ENCODE peak calls at places on chromosomes 5 and 9, in ten cellular contexts. One of them, this sample, is unnamed.

GRCh38 chr5:90368454-90369246 is 40.9 kb downstream of the CETN3 start:
- DNase-seq in GM18507: no peak
- DNase-seq in heart right ventricle: no peak
- DNase-seq in activated CD4-positive, alpha-beta T cell treated with anti-CD3 and anti-CD28 coated beads, Interleukin-2, amount 50 U/mL, for 48 hours: no peak
- DNase-seq in Right ventricle myocardium superior: no peak
- DNase-seq in AG20443: no peak
- DNase-seq in retinal pigment epithelial cell: no peak
- DNase-seq in stimulated activated CD8-positive, alpha-beta memory T cell treated with anti-CD3 and anti-CD28 coated beads, Interleukin-12 subunit alpha, Interleukin-12 subunit beta, amount 100 ng/mL, for 1 hour: no peak
- DNase-seq in NCI-H2081: no peak
- DNase-seq in H1: no peak
- DNase-seq in this sample: no peak

GRCh38 chr5:137622850-137623249 is 113.0 kb downstream of the KLHL3 start:
- DNase-seq in retinal pigment epithelial cell: no peak
- DNase-seq in AG20443: no peak
- DNase-seq in GM18507: no peak
- DNase-seq in Right ventricle myocardium superior: peak
- DNase-seq in stimulated activated CD8-positive, alpha-beta memory T cell treated with anti-CD3 and anti-CD28 coated beads, Interleukin-12 subunit alpha, Interleukin-12 subunit beta, amount 100 ng/mL, for 1 hour: no peak
- DNase-seq in H1: no peak
- DNase-seq in NCI-H2081: no peak
- DNase-seq in activated CD4-positive, alpha-beta T cell treated with anti-CD3 and anti-CD28 coated beads, Interleukin-2, amount 50 U/mL, for 48 hours: no peak
- DNase-seq in heart right ventricle: peak
- DNase-seq in this sample: no peak

GRCh38 chr9:114385412-114386181 is 2.2 kb downstream of the AKNA start:
- DNase-seq in H1: no peak
- DNase-seq in activated CD4-positive, alpha-beta T cell treated with anti-CD3 and anti-CD28 coated beads, Interleukin-2, amount 50 U/mL, for 48 hours: peak
- DNase-seq in heart right ventricle: peak
- DNase-seq in AG20443: peak
- DNase-seq in retinal pigment epithelial cell: no peak
- DNase-seq in GM18507: peak
- DNase-seq in NCI-H2081: no peak
- DNase-seq in stimulated activated CD8-positive, alpha-beta memory T cell treated with anti-CD3 and anti-CD28 coated beads, Interleukin-12 subunit alpha, Interleukin-12 subunit beta, amount 100 ng/mL, for 1 hour: peak
- DNase-seq in Right ventricle myocardium superior: peak
- DNase-seq in this sample: no peak

GRCh38 chr5:170509323-170509660 is 5.5 kb downstream of the KCNIP1 start:
- DNase-seq in GM18507: no peak
- DNase-seq in NCI-H2081: no peak
- DNase-seq in AG20443: no peak
- DNase-seq in H1: no peak
- DNase-seq in heart right ventricle: no peak
- DNase-seq in stimulated activated CD8-positive, alpha-beta memory T cell treated with anti-CD3 and anti-CD28 coated beads, Interleukin-12 subunit alpha, Interleukin-12 subunit beta, amount 100 ng/mL, for 1 hour: no peak
- DNase-seq in Right ventricle myocardium superior: no peak
- DNase-seq in activated CD4-positive, alpha-beta T cell treated with anti-CD3 and anti-CD28 coated beads, Interleukin-2, amount 50 U/mL, for 48 hours: no peak
- DNase-seq in retinal pigment epithelial cell: no peak
- DNase-seq in this sample: no peak

GRCh38 chr9:126986506-126986951 is 71.9 kb downstream of the RALGPS1 start:
- DNase-seq in Right ventricle myocardium superior: no peak
- DNase-seq in retinal pigment epithelial cell: no peak
- DNase-seq in activated CD4-positive, alpha-beta T cell treated with anti-CD3 and anti-CD28 coated beads, Interleukin-2, amount 50 U/mL, for 48 hours: no peak
- DNase-seq in AG20443: no peak
- DNase-seq in NCI-H2081: no peak
- DNase-seq in GM18507: no peak
- DNase-seq in heart right ventricle: no peak
- DNase-seq in stimulated activated CD8-positive, alpha-beta memory T cell treated with anti-CD3 and anti-CD28 coated beads, Interleukin-12 subunit alpha, Interleukin-12 subunit beta, amount 100 ng/mL, for 1 hour: no peak
- DNase-seq in H1: no peak
- DNase-seq in this sample: no peak

GRCh38 chr9:117715411-117715989 is 11.3 kb downstream of the TLR4 start:
- DNase-seq in NCI-H2081: no peak
- DNase-seq in GM18507: no peak
- DNase-seq in heart right ventricle: no peak
- DNase-seq in stimulated activated CD8-positive, alpha-beta memory T cell treated with anti-CD3 and anti-CD28 coated beads, Interleukin-12 subunit alpha, Interleukin-12 subunit beta, amount 100 ng/mL, for 1 hour: no peak
- DNase-seq in H1: no peak
- DNase-seq in activated CD4-positive, alpha-beta T cell treated with anti-CD3 and anti-CD28 coated beads, Interleukin-2, amount 50 U/mL, for 48 hours: no peak
- DNase-seq in Right ventricle myocardium superior: no peak
- DNase-seq in AG20443: no peak
- DNase-seq in retinal pigment epithelial cell: no peak
- DNase-seq in this sample: no peak

GRCh38 chr9:35073276-35073607 is 817 bp upstream of the VCP start:
- DNase-seq in NCI-H2081: no peak
- DNase-seq in retinal pigment epithelial cell: no peak
- DNase-seq in GM18507: no peak
- DNase-seq in heart right ventricle: no peak
- DNase-seq in activated CD4-positive, alpha-beta T cell treated with anti-CD3 and anti-CD28 coated beads, Interleukin-2, amount 50 U/mL, for 48 hours: no peak
- DNase-seq in AG20443: no peak
- DNase-seq in stimulated activated CD8-positive, alpha-beta memory T cell treated with anti-CD3 and anti-CD28 coated beads, Interleukin-12 subunit alpha, Interleukin-12 subunit beta, amount 100 ng/mL, for 1 hour: no peak
- DNase-seq in Right ventricle myocardium superior: no peak
- DNase-seq in H1: no peak
- DNase-seq in this sample: no peak

GRCh38 chr9:122119721-122120120 is 26.6 kb upstream of the TTLL11 start:
- DNase-seq in GM18507: no peak
- DNase-seq in Right ventricle myocardium superior: no peak
- DNase-seq in NCI-H2081: no peak
- DNase-seq in H1: no peak
- DNase-seq in heart right ventricle: no peak
- DNase-seq in AG20443: no peak
- DNase-seq in retinal pigment epithelial cell: no peak
- DNase-seq in activated CD4-positive, alpha-beta T cell treated with anti-CD3 and anti-CD28 coated beads, Interleukin-2, amount 50 U/mL, for 48 hours: no peak
- DNase-seq in stimulated activated CD8-positive, alpha-beta memory T cell treated with anti-CD3 and anti-CD28 coated beads, Interleukin-12 subunit alpha, Interleukin-12 subunit beta, amount 100 ng/mL, for 1 hour: no peak
- DNase-seq in this sample: no peak

GRCh38 chr5:118529361-118530154 is 458.8 kb downstream of the DTWD2 start:
- DNase-seq in AG20443: no peak
- DNase-seq in retinal pigment epithelial cell: no peak
- DNase-seq in H1: no peak
- DNase-seq in GM18507: no peak
- DNase-seq in heart right ventricle: peak
- DNase-seq in Right ventricle myocardium superior: peak
- DNase-seq in NCI-H2081: no peak
- DNase-seq in stimulated activated CD8-positive, alpha-beta memory T cell treated with anti-CD3 and anti-CD28 coated beads, Interleukin-12 subunit alpha, Interleukin-12 subunit beta, amount 100 ng/mL, for 1 hour: no peak
- DNase-seq in activated CD4-positive, alpha-beta T cell treated with anti-CD3 and anti-CD28 coated beads, Interleukin-2, amount 50 U/mL, for 48 hours: no peak
- DNase-seq in this sample: peak

GRCh38 chr5:170006016-170006415 is 25.7 kb upstream of the INSYN2B start:
- DNase-seq in Right ventricle myocardium superior: no peak
- DNase-seq in retinal pigment epithelial cell: peak
- DNase-seq in NCI-H2081: no peak
- DNase-seq in AG20443: no peak
- DNase-seq in GM18507: no peak
- DNase-seq in heart right ventricle: no peak
- DNase-seq in H1: no peak
- DNase-seq in stimulated activated CD8-positive, alpha-beta memory T cell treated with anti-CD3 and anti-CD28 coated beads, Interleukin-12 subunit alpha, Interleukin-12 subunit beta, amount 100 ng/mL, for 1 hour: no peak
- DNase-seq in activated CD4-positive, alpha-beta T cell treated with anti-CD3 and anti-CD28 coated beads, Interleukin-2, amount 50 U/mL, for 48 hours: no peak
- DNase-seq in this sample: no peak

GRCh38 chr9:76581752-76582151 is 122.8 kb downstream of the GCNT1 start:
- DNase-seq in NCI-H2081: no peak
- DNase-seq in GM18507: no peak
- DNase-seq in AG20443: no peak
- DNase-seq in Right ventricle myocardium superior: no peak
- DNase-seq in heart right ventricle: no peak
- DNase-seq in activated CD4-positive, alpha-beta T cell treated with anti-CD3 and anti-CD28 coated beads, Interleukin-2, amount 50 U/mL, for 48 hours: no peak
- DNase-seq in H1: no peak
- DNase-seq in stimulated activated CD8-positive, alpha-beta memory T cell treated with anti-CD3 and anti-CD28 coated beads, Interleukin-12 subunit alpha, Interleukin-12 subunit beta, amount 100 ng/mL, for 1 hour: no peak
- DNase-seq in retinal pigment epithelial cell: no peak
- DNase-seq in this sample: no peak

GRCh38 chr5:28576022-28576421 is 1537.6 kb upstream of the CDH9 start:
- DNase-seq in Right ventricle myocardium superior: no peak
- DNase-seq in NCI-H2081: peak
- DNase-seq in activated CD4-positive, alpha-beta T cell treated with anti-CD3 and anti-CD28 coated beads, Interleukin-2, amount 50 U/mL, for 48 hours: no peak
- DNase-seq in heart right ventricle: no peak
- DNase-seq in stimulated activated CD8-positive, alpha-beta memory T cell treated with anti-CD3 and anti-CD28 coated beads, Interleukin-12 subunit alpha, Interleukin-12 subunit beta, amount 100 ng/mL, for 1 hour: no peak
- DNase-seq in AG20443: no peak
- DNase-seq in GM18507: no peak
- DNase-seq in retinal pigment epithelial cell: no peak
- DNase-seq in H1: no peak
- DNase-seq in this sample: no peak

GRCh38 chr9:977361-978116 is 1.1 kb downstream of the DMRT3 start:
- DNase-seq in AG20443: no peak
- DNase-seq in retinal pigment epithelial cell: no peak
- DNase-seq in activated CD4-positive, alpha-beta T cell treated with anti-CD3 and anti-CD28 coated beads, Interleukin-2, amount 50 U/mL, for 48 hours: no peak
- DNase-seq in heart right ventricle: no peak
- DNase-seq in NCI-H2081: no peak
- DNase-seq in stimulated activated CD8-positive, alpha-beta memory T cell treated with anti-CD3 and anti-CD28 coated beads, Interleukin-12 subunit alpha, Interleukin-12 subunit beta, amount 100 ng/mL, for 1 hour: no peak
- DNase-seq in Right ventricle myocardium superior: no peak
- DNase-seq in H1: no peak
- DNase-seq in GM18507: no peak
- DNase-seq in this sample: no peak

GRCh38 chr5:72785796-72786195 is 30.7 kb upstream of the TNPO1 start:
- DNase-seq in activated CD4-positive, alpha-beta T cell treated with anti-CD3 and anti-CD28 coated beads, Interleukin-2, amount 50 U/mL, for 48 hours: no peak
- DNase-seq in NCI-H2081: no peak
- DNase-seq in Right ventricle myocardium superior: no peak
- DNase-seq in stimulated activated CD8-positive, alpha-beta memory T cell treated with anti-CD3 and anti-CD28 coated beads, Interleukin-12 subunit alpha, Interleukin-12 subunit beta, amount 100 ng/mL, for 1 hour: no peak
- DNase-seq in AG20443: no peak
- DNase-seq in retinal pigment epithelial cell: no peak
- DNase-seq in heart right ventricle: no peak
- DNase-seq in H1: no peak
- DNase-seq in GM18507: no peak
- DNase-seq in this sample: no peak

GRCh38 chr9:4985376-4986266 is 549 bp downstream of the JAK2 start:
- DNase-seq in Right ventricle myocardium superior: peak
- DNase-seq in stimulated activated CD8-positive, alpha-beta memory T cell treated with anti-CD3 and anti-CD28 coated beads, Interleukin-12 subunit alpha, Interleukin-12 subunit beta, amount 100 ng/mL, for 1 hour: peak
- DNase-seq in activated CD4-positive, alpha-beta T cell treated with anti-CD3 and anti-CD28 coated beads, Interleukin-2, amount 50 U/mL, for 48 hours: peak
- DNase-seq in retinal pigment epithelial cell: no peak
- DNase-seq in heart right ventricle: peak
- DNase-seq in GM18507: no peak
- DNase-seq in H1: no peak
- DNase-seq in AG20443: peak
- DNase-seq in NCI-H2081: peak
- DNase-seq in this sample: peak

GRCh38 chr5:136062563-136063274 is 33.9 kb downstream of the TGFBI start:
- DNase-seq in H1: no peak
- DNase-seq in GM18507: no peak
- DNase-seq in retinal pigment epithelial cell: no peak
- DNase-seq in stimulated activated CD8-positive, alpha-beta memory T cell treated with anti-CD3 and anti-CD28 coated beads, Interleukin-12 subunit alpha, Interleukin-12 subunit beta, amount 100 ng/mL, for 1 hour: no peak
- DNase-seq in NCI-H2081: no peak
- DNase-seq in heart right ventricle: no peak
- DNase-seq in Right ventricle myocardium superior: no peak
- DNase-seq in activated CD4-positive, alpha-beta T cell treated with anti-CD3 and anti-CD28 coated beads, Interleukin-2, amount 50 U/mL, for 48 hours: no peak
- DNase-seq in AG20443: no peak
- DNase-seq in this sample: peak

GRCh38 chr9:14345586-14346237 is 31.8 kb upstream of the NFIB start:
- DNase-seq in H1: no peak
- DNase-seq in stimulated activated CD8-positive, alpha-beta memory T cell treated with anti-CD3 and anti-CD28 coated beads, Interleukin-12 subunit alpha, Interleukin-12 subunit beta, amount 100 ng/mL, for 1 hour: no peak
- DNase-seq in AG20443: no peak
- DNase-seq in Right ventricle myocardium superior: no peak
- DNase-seq in NCI-H2081: no peak
- DNase-seq in activated CD4-positive, alpha-beta T cell treated with anti-CD3 and anti-CD28 coated beads, Interleukin-2, amount 50 U/mL, for 48 hours: no peak
- DNase-seq in GM18507: no peak
- DNase-seq in heart right ventricle: no peak
- DNase-seq in retinal pigment epithelial cell: no peak
- DNase-seq in this sample: no peak

GRCh38 chr5:91477408-91477807 is 94.3 kb upstream of the ARRDC3 start:
- DNase-seq in activated CD4-positive, alpha-beta T cell treated with anti-CD3 and anti-CD28 coated beads, Interleukin-2, amount 50 U/mL, for 48 hours: no peak
- DNase-seq in AG20443: no peak
- DNase-seq in H1: no peak
- DNase-seq in heart right ventricle: no peak
- DNase-seq in GM18507: no peak
- DNase-seq in Right ventricle myocardium superior: no peak
- DNase-seq in stimulated activated CD8-positive, alpha-beta memory T cell treated with anti-CD3 and anti-CD28 coated beads, Interleukin-12 subunit alpha, Interleukin-12 subunit beta, amount 100 ng/mL, for 1 hour: no peak
- DNase-seq in retinal pigment epithelial cell: no peak
- DNase-seq in NCI-H2081: no peak
- DNase-seq in this sample: no peak

GRCh38 chr5:106759581-106759980 is 911.2 kb downstream of the EFNA5 start:
- DNase-seq in GM18507: no peak
- DNase-seq in Right ventricle myocardium superior: no peak
- DNase-seq in NCI-H2081: no peak
- DNase-seq in AG20443: no peak
- DNase-seq in stimulated activated CD8-positive, alpha-beta memory T cell treated with anti-CD3 and anti-CD28 coated beads, Interleukin-12 subunit alpha, Interleukin-12 subunit beta, amount 100 ng/mL, for 1 hour: no peak
- DNase-seq in H1: no peak
- DNase-seq in retinal pigment epithelial cell: peak
- DNase-seq in heart right ventricle: no peak
- DNase-seq in activated CD4-positive, alpha-beta T cell treated with anti-CD3 and anti-CD28 coated beads, Interleukin-2, amount 50 U/mL, for 48 hours: no peak
- DNase-seq in this sample: no peak

GRCh38 chr5:79202076-79202475 is 33.9 kb upstream of the JMY start:
- DNase-seq in stimulated activated CD8-positive, alpha-beta memory T cell treated with anti-CD3 and anti-CD28 coated beads, Interleukin-12 subunit alpha, Interleukin-12 subunit beta, amount 100 ng/mL, for 1 hour: no peak
- DNase-seq in retinal pigment epithelial cell: peak
- DNase-seq in GM18507: no peak
- DNase-seq in H1: no peak
- DNase-seq in heart right ventricle: no peak
- DNase-seq in AG20443: peak
- DNase-seq in NCI-H2081: no peak
- DNase-seq in Right ventricle myocardium superior: no peak
- DNase-seq in activated CD4-positive, alpha-beta T cell treated with anti-CD3 and anti-CD28 coated beads, Interleukin-2, amount 50 U/mL, for 48 hours: no peak
- DNase-seq in this sample: no peak

GRCh38 chr9:136927343-136928261 is 16.9 kb downstream of the FBXW5 start:
- DNase-seq in NCI-H2081: no peak
- DNase-seq in H1: no peak
- DNase-seq in activated CD4-positive, alpha-beta T cell treated with anti-CD3 and anti-CD28 coated beads, Interleukin-2, amount 50 U/mL, for 48 hours: no peak
- DNase-seq in Right ventricle myocardium superior: no peak
- DNase-seq in GM18507: no peak
- DNase-seq in heart right ventricle: no peak
- DNase-seq in AG20443: no peak
- DNase-seq in stimulated activated CD8-positive, alpha-beta memory T cell treated with anti-CD3 and anti-CD28 coated beads, Interleukin-12 subunit alpha, Interleukin-12 subunit beta, amount 100 ng/mL, for 1 hour: no peak
- DNase-seq in retinal pigment epithelial cell: no peak
- DNase-seq in this sample: no peak

GRCh38 chr5:10172242-10172641 is 77.4 kb downstream of the ATPSCKMT start:
- DNase-seq in NCI-H2081: no peak
- DNase-seq in stimulated activated CD8-positive, alpha-beta memory T cell treated with anti-CD3 and anti-CD28 coated beads, Interleukin-12 subunit alpha, Interleukin-12 subunit beta, amount 100 ng/mL, for 1 hour: no peak
- DNase-seq in AG20443: no peak
- DNase-seq in H1: no peak
- DNase-seq in GM18507: no peak
- DNase-seq in Right ventricle myocardium superior: no peak
- DNase-seq in retinal pigment epithelial cell: no peak
- DNase-seq in heart right ventricle: no peak
- DNase-seq in activated CD4-positive, alpha-beta T cell treated with anti-CD3 and anti-CD28 coated beads, Interleukin-2, amount 50 U/mL, for 48 hours: no peak
- DNase-seq in this sample: no peak

GRCh38 chr9:79939819-79940218 is 368.1 kb downstream of the TLE4 start:
- DNase-seq in NCI-H2081: no peak
- DNase-seq in retinal pigment epithelial cell: no peak
- DNase-seq in activated CD4-positive, alpha-beta T cell treated with anti-CD3 and anti-CD28 coated beads, Interleukin-2, amount 50 U/mL, for 48 hours: no peak
- DNase-seq in heart right ventricle: no peak
- DNase-seq in H1: no peak
- DNase-seq in GM18507: no peak
- DNase-seq in stimulated activated CD8-positive, alpha-beta memory T cell treated with anti-CD3 and anti-CD28 coated beads, Interleukin-12 subunit alpha, Interleukin-12 subunit beta, amount 100 ng/mL, for 1 hour: no peak
- DNase-seq in AG20443: no peak
- DNase-seq in Right ventricle myocardium superior: no peak
- DNase-seq in this sample: peak

GRCh38 chr9:113508111-113508749 is 44.7 kb downstream of the RGS3 start:
- DNase-seq in GM18507: no peak
- DNase-seq in H1: no peak
- DNase-seq in activated CD4-positive, alpha-beta T cell treated with anti-CD3 and anti-CD28 coated beads, Interleukin-2, amount 50 U/mL, for 48 hours: no peak
- DNase-seq in retinal pigment epithelial cell: no peak
- DNase-seq in heart right ventricle: no peak
- DNase-seq in stimulated activated CD8-positive, alpha-beta memory T cell treated with anti-CD3 and anti-CD28 coated beads, Interleukin-12 subunit alpha, Interleukin-12 subunit beta, amount 100 ng/mL, for 1 hour: no peak
- DNase-seq in Right ventricle myocardium superior: no peak
- DNase-seq in NCI-H2081: no peak
- DNase-seq in AG20443: no peak
- DNase-seq in this sample: no peak

This sample was measured in NCI-H1105 treated with DMSO at 0.1 percent for 48 hours.